ENCODE peak calls at places on chromosomes 7 and 10, in six cellular contexts. One of them, this sample, is unnamed.

GRCh38 chr10:1516492-1517224 is 220.7 kb downstream of the ADARB2 start:
- DNase-seq in mammary epithelial cell: no peak
- DNase-seq in A549: no peak
- DNase-seq in left ventricle myocardium inferior: no peak
- DNase-seq in astrocyte: no peak
- DNase-seq in CD4-positive, alpha-beta memory T cell: no peak
- DNase-seq in this sample: no peak

GRCh38 chr10:89793649-89794254 is 92.4 kb downstream of the KIF20B start:
- DNase-seq in mammary epithelial cell: peak; percentile 59
- DNase-seq in A549: peak; percentile 73
- DNase-seq in left ventricle myocardium inferior: no peak
- DNase-seq in astrocyte: peak; percentile 55
- DNase-seq in CD4-positive, alpha-beta memory T cell: peak; percentile 33
- DNase-seq in this sample: no peak

GRCh38 chr7:129557686-129558481 is 53.6 kb upstream of the NRF1 start:
- DNase-seq in mammary epithelial cell: no peak
- DNase-seq in A549: no peak
- DNase-seq in left ventricle myocardium inferior: no peak
- DNase-seq in astrocyte: no peak
- DNase-seq in CD4-positive, alpha-beta memory T cell: no peak
- DNase-seq in this sample: no peak

GRCh38 chr10:22003111-22003963 is at the start of gene DNAJC1:
- DNase-seq in mammary epithelial cell: peak; percentile 92
- DNase-seq in A549: peak; percentile 91
- DNase-seq in left ventricle myocardium inferior: peak; percentile 99
- DNase-seq in astrocyte: peak; percentile 86
- DNase-seq in CD4-positive, alpha-beta memory T cell: peak; percentile 96
- DNase-seq in this sample: peak; percentile 98

GRCh38 chr10:48464871-48465736 is 139.8 kb downstream of the ARHGAP22 start:
- DNase-seq in mammary epithelial cell: peak; percentile 27
- DNase-seq in A549: no peak
- DNase-seq in left ventricle myocardium inferior: peak; percentile 70
- DNase-seq in astrocyte: no peak
- DNase-seq in CD4-positive, alpha-beta memory T cell: no peak
- DNase-seq in this sample: no peak

GRCh38 chr10:75049316-75050285 is 61.9 kb upstream of the SAMD8 start:
- DNase-seq in mammary epithelial cell: no peak
- DNase-seq in A549: no peak
- DNase-seq in left ventricle myocardium inferior: no peak
- DNase-seq in astrocyte: no peak
- DNase-seq in CD4-positive, alpha-beta memory T cell: no peak
- DNase-seq in this sample: no peak

GRCh38 chr10:77162697-77163096 is 474.9 kb downstream of the KCNMA1 start:
- DNase-seq in mammary epithelial cell: peak; percentile 81
- DNase-seq in A549: no peak
- DNase-seq in left ventricle myocardium inferior: no peak
- DNase-seq in astrocyte: peak; percentile 78
- DNase-seq in CD4-positive, alpha-beta memory T cell: no peak
- DNase-seq in this sample: no peak

GRCh38 chr7:134842901-134843300 is 63.5 kb downstream of the CALD1 start:
- DNase-seq in mammary epithelial cell: no peak
- DNase-seq in A549: no peak
- DNase-seq in left ventricle myocardium inferior: no peak
- DNase-seq in astrocyte: no peak
- DNase-seq in CD4-positive, alpha-beta memory T cell: no peak
- DNase-seq in this sample: no peak

GRCh38 chr7:4849390-4849789 is 12.4 kb downstream of the PAPOLB start:
- DNase-seq in mammary epithelial cell: peak; percentile 43
- DNase-seq in A549: peak; percentile 21
- DNase-seq in left ventricle myocardium inferior: no peak
- DNase-seq in astrocyte: peak; percentile 8
- DNase-seq in CD4-positive, alpha-beta memory T cell: no peak
- DNase-seq in this sample: no peak

GRCh38 chr10:17038627-17039026 is 91.0 kb downstream of the CUBN start:
- DNase-seq in mammary epithelial cell: no peak
- DNase-seq in A549: no peak
- DNase-seq in left ventricle myocardium inferior: peak; percentile 59
- DNase-seq in astrocyte: no peak
- DNase-seq in CD4-positive, alpha-beta memory T cell: no peak
- DNase-seq in this sample: no peak

GRCh38 chr7:48924433-48924832 is at the start of gene CDC14C:
- DNase-seq in mammary epithelial cell: no peak
- DNase-seq in A549: no peak
- DNase-seq in left ventricle myocardium inferior: no peak
- DNase-seq in astrocyte: no peak
- DNase-seq in CD4-positive, alpha-beta memory T cell: no peak
- DNase-seq in this sample: no peak

GRCh38 chr7:102912742-102913141 is at the start of gene LRRC17:
- DNase-seq in mammary epithelial cell: no peak
- DNase-seq in A549: no peak
- DNase-seq in left ventricle myocardium inferior: no peak
- DNase-seq in astrocyte: peak; percentile 92
- DNase-seq in CD4-positive, alpha-beta memory T cell: no peak
- DNase-seq in this sample: no peak

GRCh38 chr10:43135064-43135463 is 3.2 kb upstream of the CSGALNACT2 start:
- DNase-seq in mammary epithelial cell: no peak
- DNase-seq in A549: no peak
- DNase-seq in left ventricle myocardium inferior: no peak
- DNase-seq in astrocyte: no peak
- DNase-seq in CD4-positive, alpha-beta memory T cell: no peak
- DNase-seq in this sample: no peak

GRCh38 chr7:125358551-125359167 is 429.0 kb upstream of the POT1 start:
- DNase-seq in mammary epithelial cell: no peak
- DNase-seq in A549: no peak
- DNase-seq in left ventricle myocardium inferior: no peak
- DNase-seq in astrocyte: no peak
- DNase-seq in CD4-positive, alpha-beta memory T cell: no peak
- DNase-seq in this sample: no peak

GRCh38 chr10:82190432-82191260 is 315.7 kb downstream of the NRG3 start:
- DNase-seq in mammary epithelial cell: no peak
- DNase-seq in A549: no peak
- DNase-seq in left ventricle myocardium inferior: no peak
- DNase-seq in astrocyte: peak; percentile 7
- DNase-seq in CD4-positive, alpha-beta memory T cell: no peak
- DNase-seq in this sample: no peak

GRCh38 chr7:116577320-116577871 is 52.6 kb downstream of the CAV1 start:
- DNase-seq in mammary epithelial cell: no peak
- DNase-seq in A549: no peak
- DNase-seq in left ventricle myocardium inferior: no peak
- DNase-seq in astrocyte: peak; percentile 19
- DNase-seq in CD4-positive, alpha-beta memory T cell: no peak
- DNase-seq in this sample: no peak

GRCh38 chr7:32533313-32534024 is 38.2 kb downstream of the AVL9 start:
- DNase-seq in mammary epithelial cell: no peak
- DNase-seq in A549: no peak
- DNase-seq in left ventricle myocardium inferior: no peak
- DNase-seq in astrocyte: no peak
- DNase-seq in CD4-positive, alpha-beta memory T cell: no peak
- DNase-seq in this sample: no peak

GRCh38 chr7:101904019-101904418 is 86.6 kb downstream of the CUX1 start:
- DNase-seq in mammary epithelial cell: no peak
- DNase-seq in A549: no peak
- DNase-seq in left ventricle myocardium inferior: no peak
- DNase-seq in astrocyte: no peak
- DNase-seq in CD4-positive, alpha-beta memory T cell: no peak
- DNase-seq in this sample: no peak

GRCh38 chr10:34386911-34387310 is 428.2 kb downstream of the PARD3 start:
- DNase-seq in mammary epithelial cell: no peak
- DNase-seq in A549: no peak
- DNase-seq in left ventricle myocardium inferior: no peak
- DNase-seq in astrocyte: no peak
- DNase-seq in CD4-positive, alpha-beta memory T cell: no peak
- DNase-seq in this sample: no peak

GRCh38 chr10:36574212-36574611 is 551.2 kb upstream of the ANKRD30A start:
- DNase-seq in mammary epithelial cell: no peak
- DNase-seq in A549: no peak
- DNase-seq in left ventricle myocardium inferior: no peak
- DNase-seq in astrocyte: peak; percentile 49
- DNase-seq in CD4-positive, alpha-beta memory T cell: no peak
- DNase-seq in this sample: no peak

GRCh38 chr10:79071535-79071923 is 2.8 kb downstream of the ZMIZ1 start:
- DNase-seq in mammary epithelial cell: no peak
- DNase-seq in A549: no peak
- DNase-seq in left ventricle myocardium inferior: no peak
- DNase-seq in astrocyte: no peak
- DNase-seq in CD4-positive, alpha-beta memory T cell: no peak
- DNase-seq in this sample: no peak

GRCh38 chr7:68206946-68207485 is 1210.4 kb downstream of the TYW1 start:
- DNase-seq in mammary epithelial cell: no peak
- DNase-seq in A549: no peak
- DNase-seq in left ventricle myocardium inferior: no peak
- DNase-seq in astrocyte: no peak
- DNase-seq in CD4-positive, alpha-beta memory T cell: no peak
- DNase-seq in this sample: no peak

GRCh38 chr10:119500138-119500795 is 42.3 kb downstream of the RGS10 start:
- DNase-seq in mammary epithelial cell: no peak
- DNase-seq in A549: no peak
- DNase-seq in left ventricle myocardium inferior: no peak
- DNase-seq in astrocyte: no peak
- DNase-seq in CD4-positive, alpha-beta memory T cell: no peak
- DNase-seq in this sample: no peak

GRCh38 chr10:13803566-13804554 is 217.1 kb downstream of the PRPF18 start:
- DNase-seq in mammary epithelial cell: no peak
- DNase-seq in A549: no peak
- DNase-seq in left ventricle myocardium inferior: no peak
- DNase-seq in astrocyte: peak; percentile 54
- DNase-seq in CD4-positive, alpha-beta memory T cell: no peak
- DNase-seq in this sample: no peak

GRCh38 chr7:20408467-20408826 is 77.7 kb downstream of the ITGB8 start:
- DNase-seq in mammary epithelial cell: peak; percentile 43
- DNase-seq in A549: no peak
- DNase-seq in left ventricle myocardium inferior: peak; percentile 22
- DNase-seq in astrocyte: peak; percentile 55
- DNase-seq in CD4-positive, alpha-beta memory T cell: no peak
- DNase-seq in this sample: no peak

GRCh38 chr7:20409961-20410360 is 79.3 kb downstream of the ITGB8 start:
- DNase-seq in mammary epithelial cell: no peak
- DNase-seq in A549: no peak
- DNase-seq in left ventricle myocardium inferior: no peak
- DNase-seq in astrocyte: no peak
- DNase-seq in CD4-positive, alpha-beta memory T cell: no peak
- DNase-seq in this sample: no peak

GRCh38 chr7:20412023-20412422 is 81.3 kb downstream of the ITGB8 start:
- DNase-seq in mammary epithelial cell: no peak
- DNase-seq in A549: no peak
- DNase-seq in left ventricle myocardium inferior: no peak
- DNase-seq in astrocyte: no peak
- DNase-seq in CD4-positive, alpha-beta memory T cell: no peak
- DNase-seq in this sample: no peak

GRCh38 chr7:20404371-20404770 is 73.7 kb downstream of the ITGB8 start:
- DNase-seq in mammary epithelial cell: no peak
- DNase-seq in A549: no peak
- DNase-seq in left ventricle myocardium inferior: no peak
- DNase-seq in astrocyte: no peak
- DNase-seq in CD4-positive, alpha-beta memory T cell: no peak
- DNase-seq in this sample: no peak

DNA sequence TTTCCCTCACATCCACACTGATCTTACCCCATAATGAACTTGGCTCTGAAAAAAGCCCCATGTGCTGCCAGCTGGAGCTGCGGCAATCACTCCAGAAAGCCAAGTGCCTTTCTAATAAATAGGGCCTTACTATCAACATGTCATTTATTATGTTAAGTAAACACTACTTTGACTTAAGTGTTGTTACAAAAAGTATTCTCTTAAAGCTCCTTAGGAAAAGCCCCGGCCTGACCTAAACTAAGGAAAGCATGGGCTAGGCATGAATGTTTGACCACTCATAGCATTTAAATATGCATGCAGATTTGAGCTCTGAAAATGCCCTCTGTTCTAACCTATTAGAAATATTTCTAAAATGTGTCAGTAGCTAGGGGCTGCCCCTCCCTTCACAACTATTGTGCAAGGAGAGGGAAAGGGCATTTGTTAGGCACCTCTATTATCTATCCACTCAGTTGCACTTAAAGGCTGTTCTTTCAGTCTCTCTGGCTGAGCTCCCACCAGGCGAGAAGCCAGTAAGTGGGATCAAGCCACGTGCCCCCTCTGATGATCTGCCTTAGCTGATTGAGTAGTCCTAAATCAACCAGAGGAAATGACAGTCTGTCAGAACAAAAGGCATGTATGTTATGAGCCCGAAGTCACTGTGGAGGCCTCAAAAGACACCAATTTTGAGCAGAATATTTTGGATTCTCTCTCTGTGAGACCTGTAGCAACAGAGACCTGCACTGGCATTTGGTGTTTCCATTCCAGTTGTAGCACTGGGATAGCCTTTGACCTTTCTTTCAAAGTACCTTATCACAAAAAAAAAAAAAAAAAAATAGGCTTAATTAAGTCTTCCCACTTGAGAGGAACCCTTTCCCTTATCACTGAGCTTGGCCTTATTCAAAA is 77.1 kb downstream of the ITGB8 start:
- DNase-seq in mammary epithelial cell: peak; percentile 76
- DNase-seq in A549: no peak
- DNase-seq in left ventricle myocardium inferior: peak; percentile 80
- DNase-seq in astrocyte: peak; percentile 68
- DNase-seq in CD4-positive, alpha-beta memory T cell: no peak
- DNase-seq in this sample: no peak
- H3K27ac ChIP-seq in mammary epithelial cell: peak overlapping the region; percentile 67
- H3K27ac ChIP-seq in A549: no peak overlapping the region
- H3K27ac ChIP-seq in left ventricle myocardium inferior: peak overlapping the region; percentile 85
- H3K27ac ChIP-seq in astrocyte: no peak overlapping the region
- H3K27ac ChIP-seq in CD4-positive, alpha-beta memory T cell: no peak overlapping the region
- H3K27ac ChIP-seq in this sample: no peak overlapping the region

DNA sequence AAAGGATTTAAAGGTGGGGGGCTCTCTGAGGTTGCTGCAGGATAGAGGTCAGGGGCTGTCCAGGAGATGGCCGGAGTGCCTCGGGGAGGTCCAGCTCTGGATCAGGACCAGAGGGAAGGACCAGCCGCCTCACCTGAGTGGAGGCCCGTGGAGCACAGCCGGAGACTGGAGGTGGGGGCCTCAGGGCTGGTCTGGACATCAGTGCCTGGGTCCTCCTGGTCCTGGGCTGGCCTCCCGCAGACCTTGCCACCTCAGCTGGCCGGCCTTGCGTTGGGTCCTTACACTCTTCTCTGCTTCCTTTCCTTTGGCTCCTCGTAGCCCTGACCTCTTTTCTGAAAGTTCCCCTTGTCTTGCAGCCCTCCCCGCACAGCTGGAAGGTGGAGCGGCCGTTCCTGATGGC is 2.0 kb downstream of the SUN1 start:
- DNase-seq in mammary epithelial cell: no peak
- DNase-seq in A549: no peak
- DNase-seq in left ventricle myocardium inferior: no peak
- DNase-seq in astrocyte: no peak
- DNase-seq in CD4-positive, alpha-beta memory T cell: no peak
- DNase-seq in this sample: no peak
- H3K27ac ChIP-seq in mammary epithelial cell: peak overlapping the region; percentile 6
- H3K27ac ChIP-seq in A549: no peak overlapping the region
- H3K27ac ChIP-seq in left ventricle myocardium inferior: peak overlapping the region; percentile 95
- H3K27ac ChIP-seq in astrocyte: no peak overlapping the region
- H3K27ac ChIP-seq in CD4-positive, alpha-beta memory T cell: no peak overlapping the region
- H3K27ac ChIP-seq in this sample: peak overlapping the region; percentile 86

GRCh38 chr7:93890464-93891068 is at the start of gene TFPI2:
- DNase-seq in mammary epithelial cell: peak; percentile 93
- DNase-seq in A549: peak; percentile 77
- DNase-seq in left ventricle myocardium inferior: peak; percentile 21
- DNase-seq in astrocyte: peak; percentile 82
- DNase-seq in CD4-positive, alpha-beta memory T cell: no peak
- DNase-seq in this sample: no peak
- H3K27ac ChIP-seq in mammary epithelial cell: peak within 1 kb of the TSS; percentile 48
- H3K27ac ChIP-seq in A549: peak within 1 kb of the TSS; percentile 74
- H3K27ac ChIP-seq in left ventricle myocardium inferior: peak within 1 kb of the TSS; percentile 62
- H3K27ac ChIP-seq in astrocyte: peak within 1 kb of the TSS; percentile 60
- H3K27ac ChIP-seq in CD4-positive, alpha-beta memory T cell: no peak within 1 kb of the TSS
- H3K27ac ChIP-seq in this sample: no peak within 1 kb of the TSS

GRCh38 chr10:71590786-71591350 is 128.7 kb downstream of the C10orf105 start:
- DNase-seq in mammary epithelial cell: no peak
- DNase-seq in A549: no peak
- DNase-seq in left ventricle myocardium inferior: no peak
- DNase-seq in astrocyte: no peak
- DNase-seq in CD4-positive, alpha-beta memory T cell: no peak
- DNase-seq in this sample: no peak
- H3K27ac ChIP-seq in mammary epithelial cell: no peak overlapping the region
- H3K27ac ChIP-seq in A549: no peak overlapping the region
- H3K27ac ChIP-seq in left ventricle myocardium inferior: no peak overlapping the region
- H3K27ac ChIP-seq in astrocyte: no peak overlapping the region
- H3K27ac ChIP-seq in CD4-positive, alpha-beta memory T cell: no peak overlapping the region
- H3K27ac ChIP-seq in this sample: no peak overlapping the region